ENCODE peak calls at places on chromosomes 3 and 15, in nine cellular contexts. Q is H4; R is osteoblast; N is fibroblast of villous mesenchyme; S is Kasumi-1; Z is GM10248; T is CD4-positive, CD25-positive, alpha-beta regulatory T cell; V is hypothalamus; K is activated CD4-positive, alpha-beta T cell treated with anti-CD3 and anti-CD28 coated beads, Interleukin-2, amount 10 ng/mL, durations not matched to agents 7 days and 5 days. P is an unnamed sample.

GRCh38 chr3:129389572-129389937 is 38.9 kb downstream of the EFCAB12 start:
- DNase-seq in T (no peak), Q (no peak), S (no peak), K (no peak), Z (no peak), R (no peak), N (peak), V (no peak), P (no peak)

GRCh38 chr3:111336511-111336910 is 205.5 kb upstream of the CD96 start:
- DNase-seq in R (no peak), N (no peak), T (no peak), Q (no peak), S (no peak), Z (no peak), V (no peak), K (no peak), P (no peak)

GRCh38 chr3:29475854-29476253 is 195.0 kb downstream of the RBMS3 start:
- DNase-seq in S (no peak), K (no peak), T (no peak), Z (no peak), R (no peak), V (no peak), Q (no peak), N (no peak), P (no peak)

GRCh38 chr15:91104111-91104510 is 4.1 kb downstream of the SV2B start:
- DNase-seq in S (no peak), Q (no peak), V (peak), N (no peak), R (no peak), K (no peak), T (no peak), Z (no peak), P (no peak)

GRCh38 chr3:170584585-170585007 is 1.3 kb downstream of the SLC7A14 start:
- DNase-seq in V (no peak), Q (peak), S (peak), Z (peak), N (peak), K (peak), R (peak), T (no peak), P (peak)

GRCh38 chr3:56899851-56900250 is 98.1 kb upstream of the ARHGEF3 start:
- DNase-seq in Q (no peak), S (peak), T (no peak), Z (no peak), K (no peak), V (no peak), N (no peak), R (no peak), P (no peak)

GRCh38 chr3:173221010-173221409 is 80.0 kb upstream of the SPATA16 start:
- DNase-seq in V (no peak), R (no peak), T (no peak), K (no peak), Q (peak), S (peak), Z (no peak), N (no peak), P (no peak)

GRCh38 chr3:184259396-184259877 is 1.9 kb downstream of the CAMK2N2 start:
- DNase-seq in K (no peak), Z (no peak), Q (no peak), R (peak), T (no peak), S (no peak), V (no peak), N (no peak), P (no peak)

GRCh38 chr15:56871180-56871579 is 47.3 kb upstream of the TCF12 start:
- DNase-seq in S (no peak), K (no peak), N (peak), R (no peak), T (no peak), V (no peak), Z (no peak), Q (peak), P (no peak)

GRCh38 chr15:38878946-38879345 is 314.3 kb upstream of the RASGRP1 start:
- DNase-seq in Z (no peak), N (no peak), T (no peak), Q (peak), V (no peak), S (no peak), K (no peak), R (no peak), P (no peak)

GRCh38 chr3:113128386-113129015 is 82.9 kb upstream of the BOC start:
- DNase-seq in T (no peak), K (no peak), R (no peak), N (no peak), V (no peak), Q (no peak), Z (no peak), S (no peak), P (no peak)

GRCh38 chr3:162938073-162938472 is 1441.5 kb downstream of the OTOL1 start:
- DNase-seq in K (no peak), Q (peak), V (no peak), Z (no peak), T (no peak), S (no peak), R (no peak), N (peak), P (no peak)

GRCh38 chr3:41346698-41347097 is 147.4 kb downstream of the CTNNB1 start:
- DNase-seq in Q (no peak), S (no peak), Z (no peak), T (no peak), R (no peak), K (no peak), V (no peak), N (no peak), P (no peak)

GRCh38 chr3:190384241-190384863 is 3.6 kb upstream of the CLDN16 start:
- DNase-seq in V (no peak), Z (peak), N (peak), Q (peak), S (peak), T (no peak), K (no peak), R (no peak), P (peak)

GRCh38 chr3:71310595-71311319 is 272.8 kb downstream of the FOXP1 start:
- DNase-seq in N (peak), V (no peak), Z (no peak), Q (no peak), S (peak), R (no peak), T (no peak), K (no peak), P (no peak)

GRCh38 chr3:188860147-188860546 is 311.6 kb upstream of the TPRG1 start:
- DNase-seq in Q (no peak), R (no peak), V (no peak), S (no peak), T (no peak), Z (no peak), K (no peak), N (peak), P (no peak)

GRCh38 chr15:101126618-101127502 is 125.0 kb downstream of the CHSY1 start:
- DNase-seq in S (peak), V (no peak), Q (peak), Z (no peak), T (no peak), R (peak), K (peak), N (peak), P (no peak)